ENCODE peak calls at places on chromosomes 12 and 14, in six cellular contexts. One of them, this sample, is unnamed.

GRCh38 chr12:15856097-15856982 is 25.8 kb upstream of the STRAP start:
- DNase-seq in IMR-90: peak; percentile 76
- DNase-seq in CD8-positive, alpha-beta T cell: peak; percentile 22
- DNase-seq in sigmoid colon: no peak
- DNase-seq in OCI-LY7: peak; percentile 60
- DNase-seq in lower lobe of right lung: no peak
- DNase-seq in this sample: peak; percentile 82

GRCh38 chr12:55060470-55060869 is 40.7 kb downstream of the NEUROD4 start:
- DNase-seq in CD8-positive, alpha-beta T cell: no peak
- DNase-seq in IMR-90: no peak
- DNase-seq in sigmoid colon: no peak
- DNase-seq in lower lobe of right lung: no peak
- DNase-seq in OCI-LY7: peak; percentile 23
- DNase-seq in this sample: no peak

GRCh38 chr12:72472350-72472749 is 200.2 kb downstream of the TRHDE start:
- DNase-seq in sigmoid colon: no peak
- DNase-seq in IMR-90: no peak
- DNase-seq in lower lobe of right lung: no peak
- DNase-seq in CD8-positive, alpha-beta T cell: no peak
- DNase-seq in OCI-LY7: peak; percentile 17
- DNase-seq in this sample: no peak

GRCh38 chr12:31224768-31225448 is 101.0 kb downstream of the SINHCAF start:
- DNase-seq in OCI-LY7: no peak
- DNase-seq in sigmoid colon: no peak
- DNase-seq in CD8-positive, alpha-beta T cell: no peak
- DNase-seq in IMR-90: no peak
- DNase-seq in lower lobe of right lung: no peak
- DNase-seq in this sample: no peak

GRCh38 chr12:71804505-71804904 is 35.1 kb upstream of the TBC1D15 start:
- DNase-seq in OCI-LY7: no peak
- DNase-seq in IMR-90: no peak
- DNase-seq in lower lobe of right lung: no peak
- DNase-seq in sigmoid colon: no peak
- DNase-seq in CD8-positive, alpha-beta T cell: no peak
- DNase-seq in this sample: no peak

GRCh38 chr14:29930283-29930682 is 2.6 kb upstream of the PRKD1 start:
- DNase-seq in CD8-positive, alpha-beta T cell: no peak
- DNase-seq in OCI-LY7: no peak
- DNase-seq in IMR-90: peak; percentile 47
- DNase-seq in lower lobe of right lung: no peak
- DNase-seq in sigmoid colon: no peak
- DNase-seq in this sample: no peak

GRCh38 chr12:119354187-119354586 is 19.7 kb downstream of the CCDC60 start:
- DNase-seq in sigmoid colon: no peak
- DNase-seq in CD8-positive, alpha-beta T cell: no peak
- DNase-seq in IMR-90: no peak
- DNase-seq in OCI-LY7: no peak
- DNase-seq in lower lobe of right lung: no peak
- DNase-seq in this sample: no peak

GRCh38 chr12:92393504-92393903 is 247.9 kb upstream of the BTG1 start:
- DNase-seq in IMR-90: no peak
- DNase-seq in OCI-LY7: peak; percentile 54
- DNase-seq in CD8-positive, alpha-beta T cell: no peak
- DNase-seq in sigmoid colon: no peak
- DNase-seq in lower lobe of right lung: no peak
- DNase-seq in this sample: no peak

GRCh38 chr12:42162940-42163339 is 18.3 kb upstream of the GXYLT1 start:
- DNase-seq in sigmoid colon: no peak
- DNase-seq in IMR-90: no peak
- DNase-seq in lower lobe of right lung: no peak
- DNase-seq in OCI-LY7: no peak
- DNase-seq in CD8-positive, alpha-beta T cell: no peak
- DNase-seq in this sample: peak; percentile 45

GRCh38 chr14:90630407-90630806 is 185.8 kb downstream of the TTC7B start:
- DNase-seq in sigmoid colon: no peak
- DNase-seq in lower lobe of right lung: no peak
- DNase-seq in OCI-LY7: no peak
- DNase-seq in CD8-positive, alpha-beta T cell: no peak
- DNase-seq in IMR-90: no peak
- DNase-seq in this sample: peak; percentile 40

GRCh38 chr12:39332661-39333175 is 110.2 kb downstream of the KIF21A start:
- DNase-seq in lower lobe of right lung: no peak
- DNase-seq in OCI-LY7: no peak
- DNase-seq in CD8-positive, alpha-beta T cell: no peak
- DNase-seq in sigmoid colon: no peak
- DNase-seq in IMR-90: no peak
- DNase-seq in this sample: no peak

DNA sequence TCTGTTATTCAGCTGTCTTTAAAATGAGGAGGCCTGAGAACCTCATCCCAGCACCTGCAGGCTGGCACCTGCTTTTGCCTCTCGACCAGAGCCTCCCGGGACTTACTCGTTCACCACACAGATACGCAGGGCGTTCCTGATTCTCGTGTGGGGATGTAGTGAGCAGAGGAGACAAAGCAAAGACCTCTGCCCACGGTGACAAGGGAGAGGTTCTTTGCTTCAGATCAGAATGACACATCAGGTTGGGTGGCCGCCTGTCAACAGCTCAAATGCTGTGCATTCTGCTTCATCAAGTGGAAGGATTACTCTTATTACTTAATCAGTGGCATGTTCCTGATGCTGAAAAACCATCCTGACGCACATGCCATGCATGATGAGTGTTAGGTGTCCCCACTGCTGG is 24.4 kb downstream of the DEGS2 start:
- DNase-seq in CD8-positive, alpha-beta T cell: no peak
- DNase-seq in IMR-90: no peak
- DNase-seq in sigmoid colon: no peak
- DNase-seq in OCI-LY7: no peak
- DNase-seq in lower lobe of right lung: no peak
- DNase-seq in this sample: no peak
- H3K36me3 ChIP-seq in CD8-positive, alpha-beta T cell: peaks cover 99% of the 10 kb centered on the region
- H3K36me3 ChIP-seq in IMR-90: peaks cover 31% of the 10 kb centered on the region
- H3K36me3 ChIP-seq in sigmoid colon: peaks cover 40% of the 10 kb centered on the region
- H3K36me3 ChIP-seq in OCI-LY7: peaks cover 76% of the 10 kb centered on the region
- H3K36me3 ChIP-seq in lower lobe of right lung: peaks cover 90% of the 10 kb centered on the region
- H3K36me3 ChIP-seq in this sample: peaks cover 9% of the 10 kb centered on the region

DNA sequence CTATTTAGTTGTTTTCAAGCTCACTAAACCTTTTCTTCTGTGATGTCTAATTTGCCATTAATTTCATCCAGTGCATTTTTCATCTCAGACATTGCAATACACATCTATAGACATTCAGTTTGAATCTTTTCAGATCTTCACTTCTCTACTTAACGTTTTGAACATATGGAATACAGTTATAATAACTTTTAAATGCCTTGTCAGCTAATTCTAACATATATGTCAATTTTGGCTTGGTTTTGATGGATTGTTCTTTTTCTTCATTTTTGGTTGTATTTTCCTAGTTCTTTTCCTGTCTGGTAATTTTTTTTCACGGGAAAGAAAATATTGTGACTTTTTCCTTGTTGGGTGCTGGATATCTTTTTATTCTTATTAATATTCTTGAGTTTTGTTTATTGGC is 215.3 kb downstream of the ATP23 start:
- DNase-seq in sigmoid colon: no peak
- DNase-seq in IMR-90: no peak
- DNase-seq in CD8-positive, alpha-beta T cell: no peak
- DNase-seq in OCI-LY7: no peak
- DNase-seq in lower lobe of right lung: no peak
- DNase-seq in this sample: no peak
- H3K36me3 ChIP-seq in sigmoid colon: no peaks in the 10 kb centered on the region
- H3K36me3 ChIP-seq in IMR-90: no peaks in the 10 kb centered on the region
- H3K36me3 ChIP-seq in CD8-positive, alpha-beta T cell: no peaks in the 10 kb centered on the region
- H3K36me3 ChIP-seq in OCI-LY7: no peaks in the 10 kb centered on the region
- H3K36me3 ChIP-seq in lower lobe of right lung: no peaks in the 10 kb centered on the region
- H3K36me3 ChIP-seq in this sample: no peaks in the 10 kb centered on the region

GRCh38 chr14:43090380-43090779 is 1416.7 kb downstream of the FSCB start:
- DNase-seq in sigmoid colon: no peak
- DNase-seq in CD8-positive, alpha-beta T cell: no peak
- DNase-seq in lower lobe of right lung: no peak
- DNase-seq in IMR-90: no peak
- DNase-seq in OCI-LY7: no peak
- DNase-seq in this sample: no peak

GRCh38 chr14:43085820-43086219 is 1421.3 kb downstream of the FSCB start:
- DNase-seq in IMR-90: no peak
- DNase-seq in lower lobe of right lung: no peak
- DNase-seq in OCI-LY7: no peak
- DNase-seq in CD8-positive, alpha-beta T cell: no peak
- DNase-seq in sigmoid colon: no peak
- DNase-seq in this sample: no peak
- H3K36me3 ChIP-seq in IMR-90: no peaks in the 10 kb centered on the region
- H3K36me3 ChIP-seq in lower lobe of right lung: no peaks in the 10 kb centered on the region
- H3K36me3 ChIP-seq in OCI-LY7: no peaks in the 10 kb centered on the region
- H3K36me3 ChIP-seq in CD8-positive, alpha-beta T cell: no peaks in the 10 kb centered on the region
- H3K36me3 ChIP-seq in sigmoid colon: no peaks in the 10 kb centered on the region
- H3K36me3 ChIP-seq in this sample: no peaks in the 10 kb centered on the region

DNA sequence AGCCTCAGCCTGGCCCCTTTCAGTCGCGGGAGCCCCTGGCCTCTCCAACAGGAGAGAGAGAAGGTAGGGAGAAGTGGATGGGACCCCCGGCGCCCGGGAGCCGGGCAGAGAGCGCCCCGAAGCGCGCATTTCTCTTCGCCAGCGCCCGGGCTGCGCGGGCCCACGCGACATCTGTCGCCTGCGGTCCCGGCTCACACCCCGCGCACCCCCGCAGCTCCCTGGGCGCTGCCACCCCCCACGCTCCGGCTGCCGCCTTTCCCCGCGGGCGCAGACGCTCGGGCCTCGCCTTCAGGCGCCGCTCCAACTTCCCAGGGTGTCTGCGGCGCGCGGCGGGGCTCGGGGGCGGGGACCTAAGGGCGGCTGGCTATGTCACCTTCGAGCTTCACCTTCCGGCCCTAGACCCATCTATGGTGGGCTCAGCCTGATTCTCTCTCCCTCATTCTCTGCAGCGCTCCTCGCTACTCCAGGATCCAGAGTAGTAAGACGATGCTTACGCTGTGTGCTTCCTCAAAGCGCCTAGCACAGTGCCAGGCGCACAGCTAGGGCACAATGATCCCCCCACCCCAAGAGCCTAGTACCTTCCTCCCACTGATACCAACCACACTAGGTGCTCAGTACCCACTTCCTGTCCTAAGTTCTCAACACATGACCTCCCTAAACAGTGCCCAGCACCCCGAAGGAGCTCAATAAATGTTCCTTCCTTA is 1.6 kb downstream of the HRK start:
- DNase-seq in CD8-positive, alpha-beta T cell: no peak
- DNase-seq in OCI-LY7: peak; percentile 60
- DNase-seq in IMR-90: no peak
- DNase-seq in lower lobe of right lung: no peak
- DNase-seq in sigmoid colon: no peak
- DNase-seq in this sample: no peak
- H3K36me3 ChIP-seq in CD8-positive, alpha-beta T cell: no peaks in the 10 kb centered on the region
- H3K36me3 ChIP-seq in OCI-LY7: peaks cover 19% of the 10 kb centered on the region
- H3K36me3 ChIP-seq in IMR-90: no peaks in the 10 kb centered on the region
- H3K36me3 ChIP-seq in lower lobe of right lung: no peaks in the 10 kb centered on the region
- H3K36me3 ChIP-seq in sigmoid colon: no peaks in the 10 kb centered on the region
- H3K36me3 ChIP-seq in this sample: no peaks in the 10 kb centered on the region

GRCh38 chr14:77281852-77282251 is 10.8 kb upstream of the NGB start:
- DNase-seq in lower lobe of right lung: no peak
- DNase-seq in IMR-90: no peak
- DNase-seq in sigmoid colon: no peak
- DNase-seq in OCI-LY7: no peak
- DNase-seq in CD8-positive, alpha-beta T cell: no peak
- DNase-seq in this sample: no peak
- H3K36me3 ChIP-seq in lower lobe of right lung: peaks cover 79% of the 10 kb centered on the region
- H3K36me3 ChIP-seq in IMR-90: peaks cover 26% of the 10 kb centered on the region
- H3K36me3 ChIP-seq in sigmoid colon: peaks cover 95% of the 10 kb centered on the region
- H3K36me3 ChIP-seq in OCI-LY7: peaks cover 25% of the 10 kb centered on the region
- H3K36me3 ChIP-seq in CD8-positive, alpha-beta T cell: peaks cover 6% of the 10 kb centered on the region
- H3K36me3 ChIP-seq in this sample: peaks cover 38% of the 10 kb centered on the region

DNA sequence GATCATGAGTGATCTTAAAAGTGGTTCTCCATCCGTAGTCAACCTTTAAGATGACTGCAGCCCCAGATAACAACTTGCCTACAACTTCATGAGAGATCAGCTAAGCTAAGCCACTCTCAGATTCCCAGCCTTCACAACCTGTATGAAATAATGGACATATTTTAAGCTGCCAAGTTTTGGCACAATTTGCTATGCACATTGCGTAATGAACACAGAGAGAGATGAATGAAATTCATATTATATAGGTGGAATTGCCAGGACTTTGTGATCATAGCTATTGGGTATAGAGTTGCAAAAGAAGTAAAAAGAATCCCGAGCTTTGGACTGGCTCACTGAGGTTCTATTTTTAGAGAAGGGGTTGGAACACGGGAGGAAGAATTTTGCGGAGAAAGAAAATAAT is 59.1 kb upstream of the EGLN3 start:
- DNase-seq in CD8-positive, alpha-beta T cell: no peak
- DNase-seq in IMR-90: no peak
- DNase-seq in OCI-LY7: no peak
- DNase-seq in lower lobe of right lung: no peak
- DNase-seq in sigmoid colon: no peak
- DNase-seq in this sample: no peak
- H3K36me3 ChIP-seq in CD8-positive, alpha-beta T cell: no peaks in the 10 kb centered on the region
- H3K36me3 ChIP-seq in IMR-90: no peaks in the 10 kb centered on the region
- H3K36me3 ChIP-seq in OCI-LY7: no peaks in the 10 kb centered on the region
- H3K36me3 ChIP-seq in lower lobe of right lung: no peaks in the 10 kb centered on the region
- H3K36me3 ChIP-seq in sigmoid colon: no peaks in the 10 kb centered on the region
- H3K36me3 ChIP-seq in this sample: no peaks in the 10 kb centered on the region

DNA sequence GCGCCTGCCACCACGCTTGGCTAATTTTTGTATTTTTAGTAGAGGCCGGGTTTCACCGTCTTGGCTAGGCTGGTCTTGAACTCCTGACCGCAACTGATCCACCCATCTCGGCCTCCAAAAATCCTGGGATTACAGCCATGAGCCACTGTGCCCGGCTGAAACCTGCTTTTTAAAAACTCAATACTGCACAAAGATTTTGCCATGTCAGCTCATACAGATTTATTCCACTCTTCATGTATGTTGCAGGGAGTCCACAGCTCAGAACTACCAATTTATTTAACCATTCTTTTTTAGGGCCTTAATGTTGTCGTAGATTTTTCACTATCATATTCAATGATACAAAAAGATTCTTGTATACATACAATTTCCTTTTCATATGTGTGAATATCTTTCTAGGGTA is 20.0 kb downstream of the ZCCHC8 start:
- DNase-seq in IMR-90: no peak
- DNase-seq in sigmoid colon: no peak
- DNase-seq in OCI-LY7: no peak
- DNase-seq in lower lobe of right lung: no peak
- DNase-seq in CD8-positive, alpha-beta T cell: no peak
- DNase-seq in this sample: no peak
- H3K36me3 ChIP-seq in IMR-90: peaks cover 44% of the 10 kb centered on the region
- H3K36me3 ChIP-seq in sigmoid colon: peaks cover 99% of the 10 kb centered on the region
- H3K36me3 ChIP-seq in OCI-LY7: peaks cover 97% of the 10 kb centered on the region
- H3K36me3 ChIP-seq in lower lobe of right lung: peaks cover 100% of the 10 kb centered on the region
- H3K36me3 ChIP-seq in CD8-positive, alpha-beta T cell: peaks cover 46% of the 10 kb centered on the region
- H3K36me3 ChIP-seq in this sample: peaks cover 73% of the 10 kb centered on the region

GRCh38 chr12:57530396-57531142 is 7.9 kb downstream of the MBD6 start:
- DNase-seq in lower lobe of right lung: no peak
- DNase-seq in sigmoid colon: no peak
- DNase-seq in IMR-90: no peak
- DNase-seq in CD8-positive, alpha-beta T cell: no peak
- DNase-seq in OCI-LY7: no peak
- DNase-seq in this sample: no peak
- H3K36me3 ChIP-seq in lower lobe of right lung: peaks cover 100% of the 10 kb centered on the region
- H3K36me3 ChIP-seq in sigmoid colon: peaks cover 100% of the 10 kb centered on the region
- H3K36me3 ChIP-seq in IMR-90: peaks cover 86% of the 10 kb centered on the region
- H3K36me3 ChIP-seq in CD8-positive, alpha-beta T cell: peaks cover 29% of the 10 kb centered on the region
- H3K36me3 ChIP-seq in OCI-LY7: peaks cover 96% of the 10 kb centered on the region
- H3K36me3 ChIP-seq in this sample: peaks cover 68% of the 10 kb centered on the region

DNA sequence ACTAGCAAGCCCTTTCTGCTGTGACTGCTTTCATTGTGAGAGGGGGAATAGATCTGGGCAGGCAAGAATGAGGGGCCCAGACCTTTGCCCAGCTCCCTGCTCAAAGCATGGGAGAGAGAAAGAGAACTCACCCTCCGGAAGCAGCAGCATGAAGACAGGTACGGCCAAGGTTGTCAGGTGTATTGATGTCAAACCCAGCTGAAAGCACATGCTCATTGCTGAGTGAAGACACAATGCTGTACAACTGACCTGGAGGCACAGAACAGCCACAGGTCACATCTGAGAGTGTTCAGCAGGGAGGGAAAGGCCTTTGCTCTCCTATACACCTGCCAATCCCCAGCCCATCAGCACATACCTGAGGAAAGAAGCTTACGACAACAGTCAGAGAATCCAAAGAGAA is 5.5 kb downstream of the ANKRD52 start:
- DNase-seq in IMR-90: no peak
- DNase-seq in CD8-positive, alpha-beta T cell: no peak
- DNase-seq in sigmoid colon: no peak
- DNase-seq in OCI-LY7: no peak
- DNase-seq in lower lobe of right lung: no peak
- DNase-seq in this sample: no peak
- H3K36me3 ChIP-seq in IMR-90: peaks cover 75% of the 10 kb centered on the region
- H3K36me3 ChIP-seq in CD8-positive, alpha-beta T cell: peaks cover 44% of the 10 kb centered on the region
- H3K36me3 ChIP-seq in sigmoid colon: peaks cover 88% of the 10 kb centered on the region
- H3K36me3 ChIP-seq in OCI-LY7: peaks cover 81% of the 10 kb centered on the region
- H3K36me3 ChIP-seq in lower lobe of right lung: peaks cover 90% of the 10 kb centered on the region
- H3K36me3 ChIP-seq in this sample: peaks cover 63% of the 10 kb centered on the region